ENCODE peak calls at places on chromosomes 7 and 10, in six cellular contexts. One of them, this sample, is unnamed.

GRCh38 chr7:128104109-128104742 is 73.0 kb upstream of the LRRC4 start:
- DNase-seq in kidney epithelial cell: no peak
- DNase-seq in stomach: no peak
- DNase-seq in transverse colon: no peak
- DNase-seq in neural progenitor cell: peak; percentile 29
- DNase-seq in ovary: peak; percentile 61
- DNase-seq in this sample: no peak

GRCh38 chr7:1040790-1041189 is 3.6 kb upstream of the GPR146 start:
- DNase-seq in kidney epithelial cell: no peak
- DNase-seq in stomach: no peak
- DNase-seq in transverse colon: no peak
- DNase-seq in neural progenitor cell: peak; percentile 72
- DNase-seq in ovary: peak; percentile 88
- DNase-seq in this sample: no peak

GRCh38 chr10:27736396-27736795 is 9.2 kb downstream of the MKX start:
- DNase-seq in kidney epithelial cell: no peak
- DNase-seq in stomach: no peak
- DNase-seq in transverse colon: no peak
- DNase-seq in neural progenitor cell: no peak
- DNase-seq in ovary: no peak
- DNase-seq in this sample: no peak

GRCh38 chr7:20647051-20647450 is 31.6 kb downstream of the ABCB5 start:
- DNase-seq in kidney epithelial cell: no peak
- DNase-seq in stomach: no peak
- DNase-seq in transverse colon: no peak
- DNase-seq in neural progenitor cell: no peak
- DNase-seq in ovary: no peak
- DNase-seq in this sample: no peak

GRCh38 chr7:157402388-157402703 is 65.5 kb downstream of the DNAJB6 start:
- DNase-seq in kidney epithelial cell: no peak
- DNase-seq in stomach: no peak
- DNase-seq in transverse colon: no peak
- DNase-seq in neural progenitor cell: no peak
- DNase-seq in ovary: no peak
- DNase-seq in this sample: no peak

GRCh38 chr10:111158601-111159000 is 81.8 kb downstream of the ADRA2A start:
- DNase-seq in kidney epithelial cell: no peak
- DNase-seq in stomach: no peak
- DNase-seq in transverse colon: no peak
- DNase-seq in neural progenitor cell: no peak
- DNase-seq in ovary: no peak
- DNase-seq in this sample: no peak

GRCh38 chr7:139642283-139642682 is 118.8 kb downstream of the CLEC2L start:
- DNase-seq in kidney epithelial cell: no peak
- DNase-seq in stomach: no peak
- DNase-seq in transverse colon: no peak
- DNase-seq in neural progenitor cell: no peak
- DNase-seq in ovary: no peak
- DNase-seq in this sample: no peak

GRCh38 chr10:129949411-129950335 is 14.4 kb downstream of the EBF3 start:
- DNase-seq in kidney epithelial cell: no peak
- DNase-seq in stomach: peak; percentile 21
- DNase-seq in transverse colon: no peak
- DNase-seq in neural progenitor cell: peak; percentile 82
- DNase-seq in ovary: peak; percentile 34
- DNase-seq in this sample: no peak

GRCh38 chr7:42964849-42965805 is 33.0 kb downstream of the MRPL32 start:
- DNase-seq in kidney epithelial cell: no peak
- DNase-seq in stomach: no peak
- DNase-seq in transverse colon: no peak
- DNase-seq in neural progenitor cell: no peak
- DNase-seq in ovary: no peak
- DNase-seq in this sample: no peak

GRCh38 chr7:141511370-141512335 is 39.6 kb upstream of the AGK start:
- DNase-seq in kidney epithelial cell: peak; percentile 1
- DNase-seq in stomach: peak; percentile 34
- DNase-seq in transverse colon: peak; percentile 15
- DNase-seq in neural progenitor cell: peak; percentile 27
- DNase-seq in ovary: no peak
- DNase-seq in this sample: no peak
- H3K4me3 ChIP-seq in kidney epithelial cell: peak overlapping the region; percentile 11
- H3K4me3 ChIP-seq in stomach: peak overlapping the region; percentile 39
- H3K4me3 ChIP-seq in transverse colon: peak overlapping the region; percentile 27
- H3K4me3 ChIP-seq in neural progenitor cell: peak overlapping the region; percentile 42
- H3K4me3 ChIP-seq in ovary: no peak overlapping the region
- H3K4me3 ChIP-seq in this sample: no peak overlapping the region

GRCh38 chr7:137439829-137440433 is 96.4 kb upstream of the PTN start:
- DNase-seq in kidney epithelial cell: no peak
- DNase-seq in stomach: no peak
- DNase-seq in transverse colon: no peak
- DNase-seq in neural progenitor cell: no peak
- DNase-seq in ovary: no peak
- DNase-seq in this sample: no peak

GRCh38 chr7:137445268-137445667 is 101.7 kb upstream of the PTN start:
- DNase-seq in kidney epithelial cell: no peak
- DNase-seq in stomach: no peak
- DNase-seq in transverse colon: no peak
- DNase-seq in neural progenitor cell: no peak
- DNase-seq in ovary: no peak
- DNase-seq in this sample: no peak

GRCh38 chr7:137441451-137441850 is 97.9 kb upstream of the PTN start:
- DNase-seq in kidney epithelial cell: no peak
- DNase-seq in stomach: no peak
- DNase-seq in transverse colon: no peak
- DNase-seq in neural progenitor cell: no peak
- DNase-seq in ovary: no peak
- DNase-seq in this sample: no peak

GRCh38 chr7:137443616-137444015 is 100.1 kb upstream of the PTN start:
- DNase-seq in kidney epithelial cell: peak; percentile 21
- DNase-seq in stomach: no peak
- DNase-seq in transverse colon: no peak
- DNase-seq in neural progenitor cell: no peak
- DNase-seq in ovary: no peak
- DNase-seq in this sample: peak; percentile 67

DNA sequence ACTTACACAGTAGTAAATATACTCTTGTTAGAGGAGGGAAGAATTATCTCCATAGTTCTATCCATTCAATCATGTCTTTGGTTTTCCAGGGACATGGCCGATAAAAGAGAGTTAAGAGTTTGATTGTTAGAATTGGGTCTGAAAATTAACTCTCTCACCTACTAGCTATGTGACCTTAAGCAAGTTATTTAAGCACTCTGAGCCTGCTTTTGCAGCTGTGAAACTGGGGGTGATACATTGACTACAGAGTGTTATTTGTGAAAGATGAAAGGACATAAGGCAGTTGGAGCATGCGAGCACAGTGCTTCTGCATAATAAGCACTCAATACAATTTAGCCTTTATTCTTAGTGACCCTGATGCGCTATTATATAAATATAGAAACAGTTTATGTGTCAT is 96.9 kb upstream of the PTN start:
- DNase-seq in kidney epithelial cell: no peak
- DNase-seq in stomach: no peak
- DNase-seq in transverse colon: no peak
- DNase-seq in neural progenitor cell: no peak
- DNase-seq in ovary: no peak
- DNase-seq in this sample: no peak
- TF ChIP-seq CTCF in kidney epithelial cell: no peak
- TF ChIP-seq CTCF in stomach: no peak
- TF ChIP-seq CTCF in transverse colon: no peak
- TF ChIP-seq CTCF in neural progenitor cell: no peak
- TF ChIP-seq CTCF in ovary: no peak
- TF ChIP-seq CTCF in this sample: no peak

DNA sequence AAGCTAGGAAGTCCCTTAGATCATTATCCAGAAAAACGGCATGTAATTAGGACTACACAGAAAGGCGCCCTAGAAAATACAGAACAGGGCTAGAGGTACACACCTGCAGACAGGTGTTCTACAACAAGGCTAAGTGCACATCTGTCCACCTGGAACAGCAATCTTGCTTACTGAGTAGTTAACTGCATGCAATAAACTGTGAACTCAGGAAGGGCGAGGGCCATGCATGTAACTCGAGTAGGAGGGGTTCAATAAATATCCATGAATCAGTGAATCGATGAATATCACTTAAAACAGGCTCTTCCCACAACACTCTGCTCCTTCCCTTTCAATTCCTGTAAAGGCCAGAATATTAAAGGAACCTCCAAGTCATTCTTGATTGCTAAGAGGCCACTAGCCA is 22.0 kb downstream of the FAM171A1 start:
- DNase-seq in kidney epithelial cell: no peak
- DNase-seq in stomach: no peak
- DNase-seq in transverse colon: peak; percentile 60
- DNase-seq in neural progenitor cell: no peak
- DNase-seq in ovary: no peak
- DNase-seq in this sample: no peak
- H3K4me3 ChIP-seq in kidney epithelial cell: no peak overlapping the region
- H3K4me3 ChIP-seq in stomach: peak overlapping the region; percentile 34
- H3K4me3 ChIP-seq in transverse colon: peak overlapping the region; percentile 23
- H3K4me3 ChIP-seq in neural progenitor cell: no peak overlapping the region
- H3K4me3 ChIP-seq in ovary: peak overlapping the region; percentile 12
- H3K4me3 ChIP-seq in this sample: no peak overlapping the region

GRCh38 chr7:100584677-100585510 is 1.0 kb downstream of the LRCH4 start:
- DNase-seq in kidney epithelial cell: no peak
- DNase-seq in stomach: peak; percentile 43
- DNase-seq in transverse colon: peak; percentile 79
- DNase-seq in neural progenitor cell: peak; percentile 91
- DNase-seq in ovary: peak; percentile 71
- DNase-seq in this sample: peak; percentile 13

GRCh38 chr7:100584046-100584676 is 1.8 kb downstream of the LRCH4 start:
- DNase-seq in kidney epithelial cell: no peak
- DNase-seq in stomach: no peak
- DNase-seq in transverse colon: no peak
- DNase-seq in neural progenitor cell: peak; percentile 28
- DNase-seq in ovary: peak; percentile 39
- DNase-seq in this sample: no peak

GRCh38 chr7:100586266-100587025 is at the start of gene FBXO24:
- DNase-seq in kidney epithelial cell: peak; percentile 98
- DNase-seq in stomach: peak; percentile 99
- DNase-seq in transverse colon: peak; percentile 100
- DNase-seq in neural progenitor cell: peak; percentile 100
- DNase-seq in ovary: peak; percentile 99
- DNase-seq in this sample: peak; percentile 100

GRCh38 chr7:100583132-100584045 is 2.5 kb downstream of the LRCH4 start:
- DNase-seq in kidney epithelial cell: no peak
- DNase-seq in stomach: peak; percentile 61
- DNase-seq in transverse colon: peak; percentile 72
- DNase-seq in neural progenitor cell: no peak
- DNase-seq in ovary: peak; percentile 66
- DNase-seq in this sample: no peak

GRCh38 chr7:100585511-100586265 is at the start of gene LRCH4:
- DNase-seq in kidney epithelial cell: no peak
- DNase-seq in stomach: peak; percentile 73
- DNase-seq in transverse colon: peak; percentile 77
- DNase-seq in neural progenitor cell: peak; percentile 77
- DNase-seq in ovary: no peak
- DNase-seq in this sample: no peak
- TF ChIP-seq CTCF in kidney epithelial cell: no peak
- TF ChIP-seq CTCF in stomach: no peak
- TF ChIP-seq CTCF in transverse colon: peak; percentile 7
- TF ChIP-seq CTCF in neural progenitor cell: no peak
- TF ChIP-seq CTCF in ovary: no peak
- TF ChIP-seq CTCF in this sample: no peak

GRCh38 chr7:4633012-4633411 is 49.1 kb upstream of the FOXK1 start:
- DNase-seq in kidney epithelial cell: no peak
- DNase-seq in stomach: no peak
- DNase-seq in transverse colon: no peak
- DNase-seq in neural progenitor cell: no peak
- DNase-seq in ovary: no peak
- DNase-seq in this sample: no peak
- H3K4me3 ChIP-seq in kidney epithelial cell: no peak overlapping the region
- H3K4me3 ChIP-seq in stomach: no peak overlapping the region
- H3K4me3 ChIP-seq in transverse colon: no peak overlapping the region
- H3K4me3 ChIP-seq in neural progenitor cell: no peak overlapping the region
- H3K4me3 ChIP-seq in ovary: no peak overlapping the region
- H3K4me3 ChIP-seq in this sample: no peak overlapping the region

DNA sequence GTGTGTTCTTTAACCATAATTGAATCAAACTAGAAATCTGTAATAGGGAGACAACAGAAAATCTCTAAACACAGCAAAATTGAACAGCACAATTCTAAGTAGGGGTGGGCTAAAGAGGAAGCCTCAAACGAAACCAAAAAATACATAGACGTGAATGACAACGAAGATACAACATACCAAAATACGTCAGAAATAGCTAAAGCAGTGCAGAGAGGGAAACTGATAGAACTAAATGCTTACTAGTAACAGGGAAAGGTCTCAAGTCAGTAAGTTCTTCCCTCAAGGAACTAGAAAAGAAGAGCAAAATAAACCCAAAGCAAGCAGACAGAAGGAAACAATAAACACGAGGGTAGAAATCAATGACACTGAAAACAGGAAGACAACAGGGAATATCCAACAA is 19.1 kb downstream of the RPP38 start:
- DNase-seq in kidney epithelial cell: no peak
- DNase-seq in stomach: no peak
- DNase-seq in transverse colon: no peak
- DNase-seq in neural progenitor cell: no peak
- DNase-seq in ovary: no peak
- DNase-seq in this sample: no peak
- TF ChIP-seq CTCF in kidney epithelial cell: no peak
- TF ChIP-seq CTCF in stomach: no peak
- TF ChIP-seq CTCF in transverse colon: no peak
- TF ChIP-seq CTCF in neural progenitor cell: no peak
- TF ChIP-seq CTCF in ovary: no peak
- TF ChIP-seq CTCF in this sample: no peak

This sample was measured in AG09309.